ENCODE peak calls at places on chromosomes 13 and 19, in four cellular contexts. One of them, this sample, is unnamed.

GRCh38 chr19:4583961-4584669 is 24.6 kb upstream of the SEMA6B start:
- DNase-seq in astrocyte: peak; percentile 29
- DNase-seq in colonic mucosa: peak; percentile 28
- DNase-seq in Panc1: no peak
- DNase-seq in this sample: no peak

GRCh38 chr13:99857738-99858137 is 113.8 kb downstream of the ZIC5 start:
- DNase-seq in colonic mucosa: no peak
- DNase-seq in Panc1: no peak
- DNase-seq in astrocyte: no peak
- DNase-seq in this sample: no peak

GRCh38 chr19:16085115-16085514 is 8.8 kb downstream of the TPM4 start:
- DNase-seq in colonic mucosa: no peak
- DNase-seq in astrocyte: no peak
- DNase-seq in Panc1: no peak
- DNase-seq in this sample: no peak

GRCh38 chr19:40234429-40235237 is 8.1 kb upstream of the CCNP start:
- DNase-seq in Panc1: no peak
- DNase-seq in astrocyte: no peak
- DNase-seq in colonic mucosa: no peak
- DNase-seq in this sample: no peak

GRCh38 chr19:56114051-56114694 is 6.9 kb downstream of the ZNF787 start:
- DNase-seq in colonic mucosa: no peak
- DNase-seq in Panc1: no peak
- DNase-seq in astrocyte: no peak
- DNase-seq in this sample: no peak

GRCh38 chr19:32866564-32867265 is 2.9 kb downstream of the SLC7A9 start:
- DNase-seq in colonic mucosa: no peak
- DNase-seq in Panc1: no peak
- DNase-seq in astrocyte: no peak
- DNase-seq in this sample: no peak

GRCh38 chr19:35459414-35460082 is 11.5 kb downstream of the FFAR2 start:
- DNase-seq in colonic mucosa: peak; percentile 43
- DNase-seq in Panc1: no peak
- DNase-seq in astrocyte: no peak
- DNase-seq in this sample: no peak

GRCh38 chr19:45615795-45616708 is 14.0 kb upstream of the GPR4 start:
- DNase-seq in Panc1: no peak
- DNase-seq in colonic mucosa: peak; percentile 96
- DNase-seq in astrocyte: peak; percentile 62
- DNase-seq in this sample: no peak

GRCh38 chr13:20353973-20354372 is 121.9 kb upstream of the GJB6 start:
- DNase-seq in colonic mucosa: no peak
- DNase-seq in Panc1: no peak
- DNase-seq in astrocyte: peak; percentile 62
- DNase-seq in this sample: no peak

GRCh38 chr13:94173312-94173854 is 306.1 kb downstream of the DCT start:
- DNase-seq in colonic mucosa: no peak
- DNase-seq in Panc1: no peak
- DNase-seq in astrocyte: peak; percentile 91
- DNase-seq in this sample: no peak

GRCh38 chr19:8815780-8816179 is 16.3 kb downstream of the ZNF558 start:
- DNase-seq in colonic mucosa: no peak
- DNase-seq in Panc1: no peak
- DNase-seq in astrocyte: no peak
- DNase-seq in this sample: no peak

GRCh38 chr13:108154421-108154858 is 60.9 kb downstream of the LIG4 start:
- DNase-seq in colonic mucosa: peak; percentile 68
- DNase-seq in Panc1: no peak
- DNase-seq in astrocyte: peak; percentile 11
- DNase-seq in this sample: peak; percentile 15

GRCh38 chr13:107650081-107650701 is 565.1 kb downstream of the LIG4 start:
- DNase-seq in colonic mucosa: peak; percentile 33
- DNase-seq in astrocyte: peak; percentile 25
- DNase-seq in Panc1: peak; percentile 20
- DNase-seq in this sample: no peak

GRCh38 chr13:109211616-109212015 is 574.8 kb downstream of the IRS2 start:
- DNase-seq in Panc1: no peak
- DNase-seq in colonic mucosa: no peak
- DNase-seq in astrocyte: peak; percentile 25
- DNase-seq in this sample: no peak

GRCh38 chr19:28694812-28695211 is 518.1 kb downstream of the UQCRFS1 start:
- DNase-seq in Panc1: no peak
- DNase-seq in colonic mucosa: no peak
- DNase-seq in astrocyte: no peak
- DNase-seq in this sample: no peak
- TF ChIP-seq CTCF in Panc1: no peak
- TF ChIP-seq CTCF in colonic mucosa: no peak
- TF ChIP-seq CTCF in astrocyte: no peak
- TF ChIP-seq CTCF in this sample: no peak

GRCh38 chr13:80132741-80133601 is 208.0 kb downstream of the SPRY2 start:
- DNase-seq in astrocyte: peak; percentile 71
- DNase-seq in Panc1: no peak
- DNase-seq in colonic mucosa: peak; percentile 87
- DNase-seq in this sample: no peak
- H3K4me3 ChIP-seq in astrocyte: peak overlapping the region; percentile 44
- H3K4me3 ChIP-seq in Panc1: peak overlapping the region; percentile 25
- H3K4me3 ChIP-seq in colonic mucosa: peak overlapping the region; percentile 0
- H3K4me3 ChIP-seq in this sample: peak overlapping the region; percentile 47

GRCh38 chr13:28548872-28549271 is 53.9 kb upstream of the FLT1 start:
- DNase-seq in astrocyte: no peak
- DNase-seq in colonic mucosa: no peak
- DNase-seq in Panc1: no peak
- DNase-seq in this sample: no peak
- TF ChIP-seq CTCF in astrocyte: no peak
- TF ChIP-seq CTCF in colonic mucosa: no peak
- TF ChIP-seq CTCF in Panc1: no peak
- TF ChIP-seq CTCF in this sample: peak; percentile 49

GRCh38 chr19:1177322-1178114 is 3.5 kb upstream of the SBNO2 start:
- DNase-seq in Panc1: no peak
- DNase-seq in astrocyte: peak; percentile 95
- DNase-seq in colonic mucosa: no peak
- DNase-seq in this sample: peak; percentile 88
- H3K4me3 ChIP-seq in Panc1: peak overlapping the region; percentile 2
- H3K4me3 ChIP-seq in astrocyte: no peak overlapping the region
- H3K4me3 ChIP-seq in colonic mucosa: no peak overlapping the region
- H3K4me3 ChIP-seq in this sample: no peak overlapping the region

GRCh38 chr13:38866649-38867048 is 124.0 kb downstream of the STOML3 start:
- DNase-seq in astrocyte: no peak
- DNase-seq in colonic mucosa: no peak
- DNase-seq in Panc1: no peak
- DNase-seq in this sample: no peak
- TF ChIP-seq CTCF in astrocyte: peak; percentile 10
- TF ChIP-seq CTCF in colonic mucosa: no peak
- TF ChIP-seq CTCF in Panc1: peak; percentile 18
- TF ChIP-seq CTCF in this sample: peak; percentile 41

DNA sequence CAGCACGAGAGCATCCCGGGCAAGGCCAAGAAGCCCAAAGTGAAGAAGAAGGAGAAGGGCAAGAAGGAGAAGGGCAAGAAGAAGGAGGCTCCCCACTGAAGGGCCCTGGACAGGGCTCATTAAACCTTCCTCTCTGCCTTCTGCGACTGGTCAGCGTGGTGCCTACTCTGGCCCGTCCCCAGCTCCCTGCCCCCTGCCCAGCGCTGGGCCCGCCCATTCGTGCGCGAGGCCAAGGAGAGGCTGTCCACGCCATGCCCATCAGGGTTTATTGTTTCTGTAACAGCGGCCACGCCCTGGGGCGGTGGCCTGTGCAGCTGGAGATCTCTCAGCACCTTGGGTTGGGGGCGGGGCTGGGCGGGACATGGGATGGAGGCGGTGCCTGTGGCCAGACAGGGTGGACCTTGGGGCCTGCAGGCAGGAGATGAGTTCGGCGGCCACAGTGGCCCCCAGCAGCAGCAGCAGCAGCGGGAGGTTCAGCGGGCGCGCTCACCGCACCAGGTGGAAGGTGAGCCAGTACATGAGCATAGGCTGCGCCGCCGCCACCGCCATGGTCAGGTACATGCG is 897 bp downstream of the C19orf33 start:
- DNase-seq in colonic mucosa: peak; percentile 96
- DNase-seq in astrocyte: no peak
- DNase-seq in Panc1: peak; percentile 90
- DNase-seq in this sample: no peak
- H3K4me3 ChIP-seq in colonic mucosa: peak overlapping the region; percentile 42
- H3K4me3 ChIP-seq in astrocyte: no peak overlapping the region
- H3K4me3 ChIP-seq in Panc1: peak overlapping the region; percentile 71
- H3K4me3 ChIP-seq in this sample: peak overlapping the region; percentile 75

GRCh38 chr19:52391135-52391534 is 6.5 kb upstream of the ZNF528 start:
- DNase-seq in Panc1: no peak
- DNase-seq in astrocyte: no peak
- DNase-seq in colonic mucosa: no peak
- DNase-seq in this sample: no peak
- TF ChIP-seq CTCF in Panc1: no peak
- TF ChIP-seq CTCF in astrocyte: no peak
- TF ChIP-seq CTCF in colonic mucosa: no peak
- TF ChIP-seq CTCF in this sample: no peak

GRCh38 chr19:6739390-6739883 is at the start of gene TRIP10:
- DNase-seq in colonic mucosa: peak; percentile 89
- DNase-seq in astrocyte: peak; percentile 15
- DNase-seq in Panc1: no peak
- DNase-seq in this sample: no peak
- H3K4me3 ChIP-seq in colonic mucosa: peak within 1 kb of the TSS; percentile 80
- H3K4me3 ChIP-seq in astrocyte: peak within 1 kb of the TSS; percentile 78
- H3K4me3 ChIP-seq in Panc1: peak within 1 kb of the TSS; percentile 81
- H3K4me3 ChIP-seq in this sample: peak within 1 kb of the TSS; percentile 98